ENCODE peak calls at places on chromosomes 13 and 19, in nine cellular contexts. G, Y, Q, U, H, A, X, V and O are unnamed samples.

GRCh38 chr19:49387936-49388372 is at the start of gene KASH5:
- DNase-seq in G (peak), Y (peak), Q (peak), U (peak), H (no peak), A (no peak), X (no peak), V (peak), O (peak)

GRCh38 chr19:40147693-40148347 is 43.4 kb upstream of the MAP3K10 start:
- DNase-seq in G (no peak), Y (no peak), Q (no peak), U (no peak), H (peak), A (peak), X (no peak), V (no peak), O (peak)

GRCh38 chr19:1810439-1811160 is 1.5 kb downstream of the ATP8B3 start:
- DNase-seq in G (no peak), Y (no peak), Q (no peak), U (no peak), H (no peak), A (no peak), X (no peak), V (no peak), O (no peak)

GRCh38 chr13:114224201-114224600 is 10.5 kb upstream of the CDC16 start:
- DNase-seq in G (no peak), Y (no peak), Q (no peak), U (no peak), H (no peak), A (no peak), X (no peak), V (no peak), O (no peak)

GRCh38 chr13:44352202-44352601 is 21.4 kb upstream of the SERP2 start:
- DNase-seq in G (no peak), Y (no peak), Q (no peak), U (no peak), H (no peak), A (no peak), X (no peak), V (no peak), O (no peak)

GRCh38 chr19:16051254-16052025 is 24.9 kb upstream of the TPM4 start:
- DNase-seq in G (peak), Y (no peak), Q (no peak), U (no peak), H (no peak), A (no peak), X (no peak), V (peak), O (no peak)

GRCh38 chr19:3129112-3129511 is 6.7 kb upstream of the GNA15 start:
- DNase-seq in G (no peak), Y (no peak), Q (no peak), U (no peak), H (peak), A (peak), X (no peak), V (no peak), O (peak)

GRCh38 chr19:13692096-13692495 is 72.2 kb upstream of the MRI1 start:
- DNase-seq in G (no peak), Y (no peak), Q (no peak), U (no peak), H (peak), A (peak), X (peak), V (no peak), O (no peak)

GRCh38 chr13:43495732-43496131 is 291.0 kb downstream of the ENOX1 start:
- DNase-seq in G (no peak), Y (no peak), Q (no peak), U (no peak), H (no peak), A (no peak), X (no peak), V (no peak), O (peak)

GRCh38 chr13:48233097-48233885 is at the start of gene ITM2B:
- DNase-seq in G (peak), Y (peak), Q (no peak), U (peak), H (peak), A (no peak), X (peak), V (peak), O (peak)

GRCh38 chr13:93151277-93151676 is 75.3 kb upstream of the GPC6 start:
- DNase-seq in G (no peak), Y (no peak), Q (no peak), U (no peak), H (peak), A (peak), X (no peak), V (no peak), O (no peak)

GRCh38 chr19:17370026-17370587 is 7.0 kb downstream of the PLVAP start:
- DNase-seq in G (no peak), Y (peak), Q (no peak), U (no peak), H (no peak), A (peak), X (no peak), V (no peak), O (no peak)